ENCODE peak calls at places on chromosomes 4 and X, in four cellular contexts. Y is IMR-90, X is mesendoderm, R is H1. T is an unnamed sample.

GRCh38 chr4:20172070-20172760 is 79.5 kb upstream of the SLIT2 start:
- DNase-seq in X (peak; percentile 0), R (no peak), Y (no peak), T (no peak)

GRCh38 chr4:169663894-169664293 is 43.5 kb downstream of the CLCN3 start:
- DNase-seq in R (no peak), Y (peak; percentile 31), X (no peak), T (no peak)

GRCh38 chrX:47831788-47832187 is 4.9 kb upstream of the ZNF81 start:
- DNase-seq in X (peak; percentile 57), Y (peak; percentile 18), R (no peak), T (peak; percentile 46)

GRCh38 chr4:112736718-112737135 is 99.8 kb downstream of the LARP7 start:
- DNase-seq in X (no peak), Y (no peak), R (no peak), T (no peak)

GRCh38 chrX:11398785-11399184 is 105.6 kb downstream of the AMELX start:
- DNase-seq in R (no peak), Y (peak; percentile 37), X (no peak), T (no peak)

GRCh38 chr4:137417676-137418075 is 114.6 kb downstream of the PCDH18 start:
- DNase-seq in R (no peak), Y (peak; percentile 69), X (no peak), T (no peak)

GRCh38 chr4:125244848-125245450 is 69.8 kb upstream of the FAT4 start:
- DNase-seq in R (no peak), Y (peak; percentile 47), X (peak; percentile 12), T (peak; percentile 36)

GRCh38 chr4:115883251-115883650 is 769.8 kb upstream of the NDST4 start:
- DNase-seq in R (no peak), Y (no peak), X (no peak), T (no peak)

GRCh38 chr4:124096290-124096689 is 616.2 kb downstream of the ANKRD50 start:
- DNase-seq in Y (no peak), R (no peak), X (no peak), T (no peak)

GRCh38 chr4:152431784-152432183 is 104.1 kb downstream of the FBXW7 start:
- DNase-seq in Y (no peak), X (no peak), R (no peak), T (no peak)

GRCh38 chr4:138070816-138071215 is 171.3 kb downstream of the SLC7A11 start:
- DNase-seq in X (no peak), R (no peak), Y (no peak), T (no peak)

GRCh38 chr4:130632731-130633604 is 1537.0 kb downstream of the C4orf33 start:
- DNase-seq in X (peak; percentile 18), Y (no peak), R (no peak), T (no peak)

GRCh38 chr4:81688085-81688484 is 216.4 kb upstream of the RASGEF1B start:
- DNase-seq in R (no peak), Y (no peak), X (peak; percentile 69), T (no peak)

GRCh38 chrX:73767017-73767416 is 204.0 kb downstream of the CHIC1 start:
- DNase-seq in R (no peak), Y (no peak), X (no peak), T (no peak)

GRCh38 chr4:33625762-33626161 is 2618.6 kb downstream of the ARAP2 start:
- DNase-seq in Y (no peak), X (peak; percentile 55), R (no peak), T (no peak)

GRCh38 chr4:166501941-166502382 is 628.9 kb downstream of the TLL1 start:
- DNase-seq in Y (no peak), R (peak; percentile 56), X (peak; percentile 92), T (peak; percentile 37)

GRCh38 chrX:9538544-9539045 is 73.7 kb downstream of the TBL1X start:
- DNase-seq in R (no peak), Y (no peak), X (no peak), T (no peak)

GRCh38 chrX:31909850-31910547 is 838.2 kb upstream of the FTHL17 start:
- DNase-seq in X (no peak), R (no peak), Y (no peak), T (no peak)

GRCh38 chr4:47195706-47196105 is 164.3 kb downstream of the GABRB1 start:
- DNase-seq in R (no peak), Y (peak; percentile 26), X (no peak), T (no peak)

GRCh38 chrX:47198026-47198686 is 4.5 kb downstream of the UBA1 start:
- DNase-seq in R (no peak), X (peak; percentile 97), Y (peak; percentile 20), T (no peak)

GRCh38 chrX:40880712-40881111 is 145.4 kb upstream of the MED14 start:
- DNase-seq in R (no peak), Y (no peak), X (peak; percentile 22), T (no peak)

GRCh38 chrX:119427024-119427794 is 28.1 kb downstream of the SLC25A43 start:
- DNase-seq in Y (peak; percentile 34), X (no peak), R (no peak), T (peak; percentile 18)

GRCh38 chr4:48254381-48255072 is 15.1 kb downstream of the TEC start:
- DNase-seq in X (no peak), R (no peak), Y (peak; percentile 82), T (no peak)

GRCh38 chr4:162010362-162010761 is 153.4 kb downstream of the FSTL5 start:
- DNase-seq in R (no peak), Y (no peak), X (no peak), T (peak; percentile 50)

GRCh38 chr4:121448231-121448630 is 67.4 kb upstream of the QRFPR start:
- DNase-seq in Y (no peak), X (no peak), R (no peak), T (no peak)

GRCh38 chr4:17029964-17030363 is 131.5 kb upstream of the LDB2 start:
- DNase-seq in R (no peak), Y (no peak), X (no peak), T (peak; percentile 21)

GRCh38 chr4:25973346-25973745 is 59.3 kb downstream of the SMIM20 start:
- DNase-seq in X (no peak), Y (no peak), R (no peak), T (no peak)

GRCh38 chr4:12137556-12137955 is 708.9 kb upstream of the HS3ST1 start:
- DNase-seq in R (no peak), Y (no peak), X (peak; percentile 13), T (no peak)

GRCh38 chrX:46582325-46582724 is 8.8 kb downstream of the CHST7 start:
- DNase-seq in Y (peak; percentile 41), R (no peak), X (no peak), T (peak; percentile 10)

GRCh38 chr4:57158221-57158620 is 48.0 kb upstream of the IGFBP7 start:
- DNase-seq in Y (no peak), R (no peak), X (peak; percentile 20), T (no peak)

GRCh38 chr4:70197842-70198241 is 2.3 kb downstream of the ODAM start:
- DNase-seq in R (no peak), X (peak; percentile 61), Y (no peak), T (no peak)

GRCh38 chr4:71300964-71301363 is 37.9 kb upstream of the SLC4A4 start:
- DNase-seq in R (no peak), X (no peak), Y (no peak), T (no peak)

GRCh38 chr4:7185487-7186030 is 6.8 kb upstream of the SORCS2 start:
- DNase-seq in R (no peak), X (no peak), Y (no peak), T (no peak)

GRCh38 chrX:115531818-115532403 is 29.1 kb upstream of the PLS3 start:
- DNase-seq in Y (peak; percentile 65), R (no peak), X (no peak), T (peak; percentile 8)

DNA sequence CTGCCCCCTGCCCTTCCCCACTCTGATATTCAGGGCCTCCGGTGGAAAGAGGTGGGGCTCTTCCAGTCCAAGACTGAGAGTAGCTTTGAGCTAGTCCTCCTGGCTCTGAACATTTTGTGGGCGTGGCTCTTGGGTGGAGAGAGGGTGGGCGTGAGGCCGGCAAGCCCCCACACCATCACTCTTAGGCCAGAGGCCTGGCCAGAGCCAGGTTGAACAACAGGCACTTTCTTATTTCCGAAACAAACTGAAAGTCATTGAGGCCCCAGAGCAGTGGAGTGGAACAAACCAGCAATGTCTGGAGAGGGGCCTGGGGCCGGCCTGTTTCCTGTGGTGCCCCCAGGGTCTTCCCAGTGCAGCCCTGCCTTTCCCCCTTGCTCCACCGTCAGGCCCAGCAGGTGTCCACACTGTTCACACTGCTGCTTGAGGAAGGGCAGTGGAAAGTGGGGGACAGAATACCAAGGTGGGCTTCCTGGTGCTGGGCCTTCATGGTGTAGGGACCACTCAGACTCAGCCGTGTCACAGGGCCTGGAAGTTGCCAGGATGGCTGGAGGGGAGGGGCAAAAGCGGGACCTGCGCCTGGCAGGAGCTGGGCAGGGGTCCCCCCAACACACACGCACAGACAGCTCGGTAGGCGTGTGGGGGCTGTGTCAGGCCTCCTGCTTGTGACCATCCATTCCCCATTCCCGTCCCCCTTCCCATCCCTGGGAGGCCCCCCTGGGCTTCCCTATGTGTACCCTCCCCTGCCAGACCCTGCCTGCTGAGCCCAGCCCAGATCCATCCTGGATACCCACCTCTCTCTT is 2.9 kb downstream of the ADRA2C start:
- DNase-seq in Y (no peak), R (no peak), X (no peak), T (no peak)
- H2BK120ac ChIP-seq in Y (no peak overlapping the region), R (no peak overlapping the region), X (no peak overlapping the region), T (no peak overlapping the region)

DNA sequence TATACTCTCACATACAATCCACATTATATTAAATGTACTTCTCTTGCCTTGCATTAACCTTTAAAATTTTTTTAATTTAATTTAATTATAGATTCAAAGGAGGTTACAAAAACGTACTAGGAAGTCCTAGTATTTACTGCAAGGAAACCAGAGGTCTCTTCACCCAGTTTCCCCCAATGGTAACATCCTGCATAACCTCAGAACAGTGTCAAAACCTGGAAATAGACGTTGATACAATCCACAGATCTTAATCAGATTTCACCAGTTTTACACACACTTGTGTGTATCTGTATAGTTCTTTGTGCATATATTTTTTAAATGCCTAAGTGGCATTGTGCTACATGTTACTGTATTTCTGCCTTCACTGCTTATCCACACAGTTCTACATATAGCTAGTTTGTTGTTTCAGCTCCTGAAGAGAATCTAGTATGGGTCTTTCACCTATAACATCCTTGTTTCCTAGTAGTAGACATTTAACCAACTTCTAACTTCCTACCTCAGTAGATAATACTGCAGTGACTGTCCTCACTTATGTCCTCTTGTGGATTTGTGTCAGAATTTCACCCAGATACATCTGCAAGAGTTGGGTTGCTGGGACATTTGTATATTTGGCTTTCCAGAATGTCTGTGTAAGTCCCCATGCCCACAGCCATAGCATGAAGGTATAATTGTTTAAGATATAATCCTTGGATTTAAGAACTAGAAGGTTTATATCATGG is 103.2 kb downstream of the NFKB1 start:
- DNase-seq in Y (no peak), X (no peak), R (no peak), T (no peak)
- H3K36me3 ChIP-seq in Y (peaks cover 26% of the 10 kb centered on the region), X (no peaks in the 10 kb centered on the region), R (no peaks in the 10 kb centered on the region), T (peaks cover 93% of the 10 kb centered on the region)

GRCh38 chr4:82799006-82799881 is 648 bp upstream of the SCD5 start:
- DNase-seq in Y (no peak), R (no peak), X (no peak), T (no peak)
- H2BK120ac ChIP-seq in Y (peak overlapping the region; percentile 8), R (no peak overlapping the region), X (no peak overlapping the region), T (no peak overlapping the region)

DNA sequence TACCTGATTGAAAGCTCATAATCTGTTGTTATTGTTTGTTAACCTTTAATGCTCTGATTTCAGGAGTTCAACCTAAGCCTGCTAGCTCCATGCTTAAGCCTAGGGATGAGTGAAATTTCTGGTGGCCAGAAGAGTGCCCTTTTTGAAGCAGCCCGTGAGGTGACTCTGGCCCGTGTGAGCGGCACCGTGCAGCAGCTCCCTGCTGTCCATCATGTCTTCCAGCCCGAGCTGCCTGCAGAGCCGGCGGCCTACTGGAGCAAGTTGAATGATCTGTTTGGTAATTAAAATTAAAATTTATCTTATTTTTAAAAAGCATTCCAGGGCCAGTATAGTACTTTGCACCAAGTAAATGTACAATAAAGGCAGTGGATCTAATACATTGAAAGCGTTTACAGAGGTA is 37.1 kb upstream of the MSANTD1 start:
- DNase-seq in R (no peak), Y (no peak), X (no peak), T (no peak)
- H3K36me3 ChIP-seq in R (peaks cover 68% of the 10 kb centered on the region), Y (peaks cover 55% of the 10 kb centered on the region), X (peaks cover 31% of the 10 kb centered on the region), T (peaks cover 92% of the 10 kb centered on the region)

T was measured in mesenchymal stem cell.